ENCODE peak calls at places on chromosome 4, in four cellular contexts. One of them, this sample, is unnamed. For H3K9me3, the result is how much of the 10 kb centered on the place peaks cover.

GRCh38 chr4:89823416-89823815 is 13.5 kb downstream of the SNCA start:
- DNase-seq in heart right ventricle: no peak
- DNase-seq in MM.1S: no peak
- DNase-seq in SK-N-SH: no peak
- DNase-seq in this sample: no peak

GRCh38 chr4:106763044-106763443 is 273.1 kb downstream of the DKK2 start:
- DNase-seq in MM.1S: no peak
- DNase-seq in heart right ventricle: no peak
- DNase-seq in SK-N-SH: no peak
- DNase-seq in this sample: no peak

GRCh38 chr4:40055873-40056721 is 553 bp upstream of the N4BP2 start:
- DNase-seq in heart right ventricle: peak
- DNase-seq in MM.1S: peak
- DNase-seq in SK-N-SH: peak
- DNase-seq in this sample: peak

GRCh38 chr4:113052379-113052951 is 3.0 kb downstream of the ANK2 start:
- DNase-seq in SK-N-SH: no peak
- DNase-seq in heart right ventricle: no peak
- DNase-seq in MM.1S: no peak
- DNase-seq in this sample: no peak

GRCh38 chr4:126899382-126899801 is 733.4 kb upstream of the INTU start:
- DNase-seq in MM.1S: no peak
- DNase-seq in SK-N-SH: no peak
- DNase-seq in heart right ventricle: peak
- DNase-seq in this sample: no peak

GRCh38 chr4:128241425-128241913 is 46.1 kb downstream of the PGRMC2 start:
- DNase-seq in MM.1S: no peak
- DNase-seq in heart right ventricle: no peak
- DNase-seq in SK-N-SH: peak
- DNase-seq in this sample: no peak

GRCh38 chr4:56743550-56743949 is 62.5 kb upstream of the HOPX start:
- DNase-seq in MM.1S: no peak
- DNase-seq in SK-N-SH: peak
- DNase-seq in heart right ventricle: no peak
- DNase-seq in this sample: no peak

GRCh38 chr4:40185830-40186664 is 10.8 kb upstream of the RHOH start:
- DNase-seq in MM.1S: no peak
- DNase-seq in heart right ventricle: no peak
- DNase-seq in SK-N-SH: no peak
- DNase-seq in this sample: no peak

GRCh38 chr4:55947912-55948725 is 626 bp upstream of the CEP135 start:
- DNase-seq in MM.1S: peak
- DNase-seq in heart right ventricle: no peak
- DNase-seq in SK-N-SH: peak
- DNase-seq in this sample: peak

GRCh38 chr4:24967346-24967745 is 54.5 kb upstream of the CCDC149 start:
- DNase-seq in MM.1S: no peak
- DNase-seq in SK-N-SH: no peak
- DNase-seq in heart right ventricle: no peak
- DNase-seq in this sample: no peak

GRCh38 chr4:24963277-24963676 is 50.4 kb upstream of the CCDC149 start:
- DNase-seq in MM.1S: no peak
- DNase-seq in SK-N-SH: no peak
- DNase-seq in heart right ventricle: no peak
- DNase-seq in this sample: no peak

GRCh38 chr4:24968992-24969391 is 56.1 kb upstream of the CCDC149 start:
- DNase-seq in heart right ventricle: no peak
- DNase-seq in SK-N-SH: no peak
- DNase-seq in MM.1S: no peak
- DNase-seq in this sample: no peak

GRCh38 chr4:24965627-24966026 is 52.8 kb upstream of the CCDC149 start:
- DNase-seq in MM.1S: no peak
- DNase-seq in heart right ventricle: no peak
- DNase-seq in SK-N-SH: no peak
- DNase-seq in this sample: no peak

GRCh38 chr4:24966076-24966475 is 53.2 kb upstream of the CCDC149 start:
- DNase-seq in MM.1S: no peak
- DNase-seq in SK-N-SH: no peak
- DNase-seq in heart right ventricle: no peak
- DNase-seq in this sample: no peak
- H3K4me3 ChIP-seq in MM.1S: no peak
- H3K4me3 ChIP-seq in SK-N-SH: no peak
- H3K4me3 ChIP-seq in heart right ventricle: no peak
- H3K4me3 ChIP-seq in this sample: no peak

DNA sequence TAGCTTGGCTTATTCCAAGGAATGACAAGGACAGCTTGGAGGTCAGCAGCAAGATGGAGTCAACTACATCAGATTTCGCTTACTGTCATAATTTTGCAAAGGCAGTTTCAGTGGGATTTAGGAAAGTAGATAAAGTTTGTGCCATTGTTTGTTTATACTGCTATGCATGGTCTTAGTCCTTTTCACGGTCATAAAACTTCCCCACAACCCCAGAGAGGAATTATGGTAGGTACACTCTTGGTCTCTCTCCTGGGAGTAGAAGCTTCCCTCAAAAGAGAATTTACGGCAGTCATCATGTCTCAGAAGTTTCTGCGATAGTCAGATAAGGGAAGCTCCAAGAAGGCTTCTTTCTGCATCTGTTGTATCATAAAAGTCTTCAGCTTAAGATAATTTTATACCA is 27.9 kb upstream of the HERC6 start:
- DNase-seq in MM.1S: no peak
- DNase-seq in heart right ventricle: no peak
- DNase-seq in SK-N-SH: no peak
- DNase-seq in this sample: no peak
- H3K9me3 ChIP-seq in MM.1S: under half
- H3K9me3 ChIP-seq in heart right ventricle: under half
- H3K9me3 ChIP-seq in SK-N-SH: under half
- H3K9me3 ChIP-seq in this sample: under half

DNA sequence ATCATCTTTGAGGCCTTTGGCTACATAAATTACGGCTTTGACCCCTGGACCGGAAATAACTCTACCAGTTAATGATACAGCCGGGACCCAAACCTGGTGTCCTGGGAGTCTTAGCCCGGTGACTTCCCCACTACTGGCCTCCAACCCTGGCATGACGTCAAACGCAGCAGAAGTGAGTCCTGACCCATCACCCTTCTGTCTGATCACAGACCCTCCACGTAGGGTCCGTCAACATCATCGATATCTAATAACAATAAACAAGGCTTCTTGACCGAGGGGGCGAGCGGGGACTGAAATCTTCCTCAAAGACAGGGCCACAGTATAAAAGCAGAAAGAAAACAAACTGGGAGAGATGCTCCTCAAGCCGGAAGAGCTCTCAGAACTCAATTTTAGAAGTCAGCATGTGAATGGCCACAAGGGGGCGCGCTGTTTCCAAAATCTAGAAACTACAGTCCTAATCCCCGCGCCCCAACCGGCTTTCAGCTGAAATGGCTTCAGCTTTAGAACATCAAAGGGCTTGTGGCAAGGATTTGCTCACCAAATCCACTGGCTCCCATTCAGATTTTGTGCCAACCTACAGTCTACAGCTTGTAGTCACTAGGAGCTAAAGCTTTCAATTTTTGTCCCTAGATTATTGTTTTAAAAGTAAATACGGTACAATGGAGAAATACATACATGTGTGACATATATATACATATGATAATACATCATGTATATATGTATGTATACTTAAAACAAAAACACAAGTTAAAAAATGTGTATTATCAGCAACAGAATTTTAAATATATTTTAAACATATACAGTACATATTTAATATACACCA is 46.4 kb upstream of the ENPP6 start:
- DNase-seq in SK-N-SH: peak
- DNase-seq in heart right ventricle: peak
- DNase-seq in MM.1S: peak
- DNase-seq in this sample: peak
- H3K4me3 ChIP-seq in SK-N-SH: no peak
- H3K4me3 ChIP-seq in heart right ventricle: peak
- H3K4me3 ChIP-seq in MM.1S: peak
- H3K4me3 ChIP-seq in this sample: no peak

DNA sequence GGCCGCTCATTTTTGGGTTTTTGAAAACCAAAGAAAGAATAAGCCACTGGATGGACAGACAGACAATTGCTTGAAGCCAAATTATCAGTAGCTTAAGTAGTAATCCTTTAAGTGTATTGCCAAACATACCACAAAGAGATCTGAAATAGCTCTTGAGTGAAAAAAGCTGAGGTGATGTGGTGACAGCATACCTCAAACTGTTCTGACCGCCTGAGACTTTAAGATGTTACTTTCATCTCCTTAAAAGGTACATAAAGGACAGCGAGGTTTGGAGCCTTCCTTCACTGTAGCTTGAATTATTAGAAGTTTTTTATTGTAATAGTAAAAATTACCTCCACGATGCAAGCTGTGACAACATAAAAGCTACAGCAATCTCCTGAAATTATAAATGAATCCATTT is 271.5 kb upstream of the FAM241A start:
- DNase-seq in heart right ventricle: no peak
- DNase-seq in MM.1S: no peak
- DNase-seq in SK-N-SH: no peak
- DNase-seq in this sample: no peak
- H3K9me3 ChIP-seq in heart right ventricle: under half
- H3K9me3 ChIP-seq in MM.1S: under half
- H3K9me3 ChIP-seq in SK-N-SH: under half
- H3K9me3 ChIP-seq in this sample: under half

DNA sequence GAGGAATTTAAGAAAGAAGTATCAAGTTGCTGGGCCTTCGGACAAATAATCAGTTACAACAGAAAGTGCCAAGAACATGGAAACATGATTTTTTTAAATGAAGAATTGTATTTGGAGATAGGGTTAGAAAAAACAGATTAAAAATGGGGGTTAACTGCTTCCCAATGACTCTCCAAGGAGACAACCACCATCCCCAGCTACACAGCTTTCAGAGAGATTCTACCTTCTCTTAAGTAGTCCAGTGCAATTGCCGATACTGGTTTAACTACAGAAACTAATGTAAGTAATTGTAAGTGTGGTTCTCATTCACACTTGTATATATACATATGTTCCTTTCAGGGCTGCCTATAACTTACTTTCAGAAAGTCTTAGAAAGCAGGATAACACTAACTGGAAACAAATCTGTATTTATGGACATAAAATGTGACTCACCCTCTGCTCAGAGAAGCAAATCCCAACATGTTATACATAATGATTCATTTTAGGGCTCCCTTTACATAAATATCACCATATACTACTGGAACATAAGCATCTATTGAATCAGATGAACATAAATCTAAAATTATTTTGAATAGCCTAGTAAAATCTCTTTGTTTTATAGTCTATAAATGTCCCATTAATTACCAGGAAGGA is 248.9 kb upstream of the UGT8 start:
- DNase-seq in SK-N-SH: no peak
- DNase-seq in MM.1S: no peak
- DNase-seq in heart right ventricle: no peak
- DNase-seq in this sample: no peak
- H3K4me3 ChIP-seq in SK-N-SH: no peak
- H3K4me3 ChIP-seq in MM.1S: no peak
- H3K4me3 ChIP-seq in heart right ventricle: no peak
- H3K4me3 ChIP-seq in this sample: no peak

DNA sequence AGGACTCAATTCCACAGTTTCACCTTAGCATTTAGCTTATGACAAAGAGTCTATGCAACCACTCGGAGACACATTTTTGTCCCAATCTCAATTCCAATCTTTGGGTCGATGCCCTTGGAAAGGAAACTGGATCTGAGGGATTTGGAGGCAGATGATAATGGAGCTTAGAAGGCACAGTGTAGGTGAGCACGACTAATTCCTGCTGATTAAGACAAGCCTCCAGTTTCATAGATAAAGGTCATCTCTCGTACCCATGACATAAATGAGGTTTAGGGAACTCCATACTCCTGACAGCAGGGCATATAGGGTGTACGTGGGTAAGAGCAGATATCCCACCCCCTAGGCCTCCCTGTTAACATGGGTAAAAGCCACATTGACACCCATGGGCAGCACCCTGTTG is 24.4 kb upstream of the ZNF718 start:
- DNase-seq in SK-N-SH: no peak
- DNase-seq in MM.1S: no peak
- DNase-seq in heart right ventricle: no peak
- DNase-seq in this sample: no peak
- H3K9me3 ChIP-seq in SK-N-SH: under half
- H3K9me3 ChIP-seq in MM.1S: under half
- H3K9me3 ChIP-seq in heart right ventricle: half or more
- H3K9me3 ChIP-seq in this sample: under half

DNA sequence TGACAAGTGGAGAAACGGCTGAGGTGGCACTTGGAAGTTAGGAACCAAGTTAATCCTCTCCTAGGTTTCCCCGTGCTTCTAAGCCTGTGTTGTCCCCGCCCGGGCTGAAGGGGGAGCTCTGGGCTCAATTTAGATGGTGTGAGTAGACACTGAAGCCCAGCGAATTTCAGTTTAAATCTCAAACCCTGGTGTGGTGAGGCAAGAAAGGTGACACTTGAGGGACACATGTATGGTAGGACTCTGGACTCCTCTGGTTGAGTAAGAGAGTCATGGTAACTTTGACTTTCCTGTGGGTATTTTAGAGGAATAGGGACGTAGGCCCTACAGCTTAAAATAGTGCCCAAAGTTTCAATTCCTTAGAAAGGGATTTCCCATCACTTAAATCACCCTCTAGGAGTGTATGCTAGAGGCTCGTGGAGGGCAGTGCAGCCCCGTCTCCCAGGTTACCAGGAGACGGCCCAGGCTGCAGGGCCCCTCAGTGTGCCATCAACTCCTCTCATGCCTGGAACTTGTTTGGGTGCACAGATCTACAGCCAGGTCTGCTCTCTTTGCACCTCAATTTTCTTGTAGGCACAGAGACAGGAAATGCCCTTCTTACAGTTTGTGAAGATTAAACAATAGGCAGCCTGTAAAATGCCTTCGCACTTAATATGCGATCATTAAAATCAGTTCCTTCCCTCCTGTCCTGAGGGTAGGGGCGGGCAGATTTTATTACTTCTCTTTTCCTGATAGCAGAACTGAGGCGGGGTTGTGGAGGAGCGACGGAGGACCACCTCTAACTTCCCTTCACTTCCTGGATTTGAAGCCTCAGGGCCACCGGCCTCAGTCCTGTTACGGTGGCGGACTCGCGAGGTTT is 23.9 kb downstream of the HAND2 start:
- DNase-seq in heart right ventricle: peak
- DNase-seq in MM.1S: peak
- DNase-seq in SK-N-SH: peak
- DNase-seq in this sample: no peak
- H3K4me3 ChIP-seq in heart right ventricle: peak
- H3K4me3 ChIP-seq in MM.1S: peak
- H3K4me3 ChIP-seq in SK-N-SH: peak
- H3K4me3 ChIP-seq in this sample: no peak

DNA sequence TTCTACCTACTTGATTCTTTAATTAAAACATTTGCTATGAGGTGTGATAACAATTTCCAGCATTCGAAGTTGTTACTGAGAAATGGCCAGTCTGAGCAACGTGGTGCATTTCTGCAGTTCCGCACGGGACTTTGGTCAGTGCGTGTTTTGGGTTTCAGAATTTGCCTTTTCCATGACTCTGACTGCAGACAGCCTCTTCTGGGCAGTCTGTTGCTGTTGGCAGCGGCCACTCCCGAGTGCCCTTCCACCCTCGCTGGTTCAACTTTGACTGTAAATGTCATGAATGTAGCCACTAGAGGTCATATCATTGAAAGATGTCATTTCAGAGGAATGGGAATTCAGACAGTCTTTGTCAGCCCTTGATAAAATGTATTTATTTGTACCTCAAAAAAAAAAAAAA is 53.6 kb downstream of the NOP14 start:
- DNase-seq in SK-N-SH: no peak
- DNase-seq in MM.1S: no peak
- DNase-seq in heart right ventricle: no peak
- DNase-seq in this sample: no peak
- H3K9me3 ChIP-seq in SK-N-SH: under half
- H3K9me3 ChIP-seq in MM.1S: under half
- H3K9me3 ChIP-seq in heart right ventricle: under half
- H3K9me3 ChIP-seq in this sample: under half